ENCODE peak calls at places on chromosomes 7 and 10, in six cellular contexts. Y, F, E, J, U and W are unnamed samples.
A peak's percentile ranks its signal among the peaks of the same experiment; 100 is the strongest.

GRCh38 chr7:81934596-81935301 is 164.9 kb upstream of the HGF start:
- DNase-seq in F (no peak), E (no peak), J (no peak), U (no peak), Y (no peak), W (no peak)

GRCh38 chr10:64271983-64272382 is 750.8 kb downstream of the REEP3 start:
- DNase-seq in U (no peak), J (no peak), E (peak; percentile 18), F (no peak), Y (no peak), W (peak; percentile 50)

GRCh38 chr7:126370038-126370668 is 882.6 kb downstream of the GRM8 start:
- DNase-seq in E (no peak), J (no peak), U (no peak), F (no peak), Y (no peak), W (no peak)

GRCh38 chr10:13987472-13987871 is 343.3 kb downstream of the FRMD4A start:
- DNase-seq in F (no peak), Y (no peak), U (no peak), J (peak; percentile 50), E (no peak), W (no peak)

GRCh38 chr10:71726673-71727428 is 7.3 kb upstream of the C10orf105 start:
- DNase-seq in J (peak; percentile 69), E (no peak), F (no peak), U (no peak), Y (no peak), W (no peak)

GRCh38 chr7:98669417-98670015 is 52.4 kb downstream of the NPTX2 start:
- DNase-seq in J (no peak), Y (no peak), F (no peak), E (no peak), U (no peak), W (no peak)

GRCh38 chr7:114663502-114663901 is 248.9 kb downstream of the FOXP2 start:
- DNase-seq in Y (no peak), J (peak; percentile 15), U (peak; percentile 3), F (no peak), E (no peak), W (peak; percentile 44)

GRCh38 chr10:26095781-26096180 is 120.8 kb upstream of the GAD2 start:
- DNase-seq in J (no peak), Y (no peak), E (no peak), U (no peak), F (no peak), W (no peak)

DNA sequence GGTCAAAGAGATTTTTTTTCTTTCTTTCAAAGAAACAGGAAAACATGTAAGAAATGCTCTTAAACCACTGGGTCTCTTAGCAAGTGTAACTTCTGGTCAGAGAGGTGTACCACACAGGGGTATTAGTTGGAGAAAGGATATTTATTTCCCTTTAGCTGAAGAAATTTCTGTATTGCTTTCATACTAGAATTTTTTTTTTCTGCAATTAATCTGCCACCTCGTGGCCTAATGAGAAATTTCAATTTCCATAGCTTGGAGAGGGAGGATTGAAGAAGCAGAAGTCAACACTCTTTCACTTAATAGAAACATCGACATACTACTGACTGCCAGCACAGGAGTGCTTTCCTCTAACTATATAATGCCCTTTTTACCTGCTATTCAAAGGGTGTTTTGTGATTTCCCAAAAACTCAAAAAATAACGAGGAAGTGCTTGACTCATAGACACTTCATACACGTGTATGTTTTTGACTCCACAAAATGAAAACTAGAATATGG is 177.6 kb upstream of the NAMPT start:
- DNase-seq in U (peak; percentile 10), F (no peak), E (no peak), J (peak; percentile 39), Y (peak; percentile 71), W (peak; percentile 47)
- TF ChIP-seq CREB1 in U (no peak), F (no peak), E (no peak), J (no peak), Y (no peak), W (no peak)

GRCh38 chr7:6637544-6638229 is 569 bp downstream of the ZNF316 start:
- DNase-seq in E (peak; percentile 51), Y (peak; percentile 90), U (peak; percentile 39), J (no peak), F (peak; percentile 66), W (peak; percentile 67)
- TF ChIP-seq CREB1 in E (no peak), Y (no peak), U (no peak), J (no peak), F (no peak), W (no peak)

DNA sequence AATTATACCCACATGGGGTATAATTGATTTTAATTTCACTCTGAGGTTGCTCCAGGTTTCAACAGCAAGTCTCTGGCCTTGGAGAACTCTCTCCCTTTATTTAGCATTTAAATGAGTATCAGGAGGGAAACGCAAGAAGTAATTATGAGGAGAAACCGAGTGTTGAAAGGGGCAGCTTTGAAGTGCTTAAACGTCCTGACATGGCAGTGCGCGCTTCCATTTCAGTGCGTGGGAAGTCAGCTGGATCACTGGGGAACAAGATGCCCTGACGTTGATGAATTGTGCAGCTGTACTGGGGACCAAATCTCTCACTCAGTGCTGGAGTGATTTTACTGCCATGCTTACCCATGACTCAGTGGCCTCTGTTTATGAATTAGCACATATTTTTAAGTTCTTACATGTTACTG is 106.1 kb upstream of the PRR15 start:
- DNase-seq in U (no peak), E (no peak), Y (no peak), J (no peak), F (no peak), W (no peak)
- TF ChIP-seq CREB1 in U (no peak), E (no peak), Y (no peak), J (no peak), F (no peak), W (no peak)

GRCh38 chr7:143263266-143264195 is at the start of gene GSTK1:
- DNase-seq in J (peak; percentile 21), Y (peak; percentile 95), F (peak; percentile 87), U (peak; percentile 66), E (peak; percentile 73), W (peak; percentile 87)
- TF ChIP-seq CREB1 in J (peak; percentile 24), Y (no peak), F (peak; percentile 68), U (peak; percentile 18), E (no peak), W (no peak)

GRCh38 chr7:44329081-44329480 is 3.7 kb upstream of the CAMK2B start:
- DNase-seq in Y (no peak), J (no peak), U (no peak), E (no peak), F (no peak), W (no peak)

GRCh38 chr7:44331682-44332081 is 6.3 kb upstream of the CAMK2B start:
- DNase-seq in U (no peak), F (no peak), J (no peak), E (no peak), Y (no peak), W (no peak)

GRCh38 chr7:44326261-44327125 is 1.1 kb upstream of the CAMK2B start:
- DNase-seq in F (peak; percentile 33), J (no peak), E (no peak), U (no peak), Y (no peak), W (no peak)

GRCh38 chr7:44327981-44328380 is 2.6 kb upstream of the CAMK2B start:
- DNase-seq in F (no peak), U (no peak), E (no peak), Y (no peak), J (no peak), W (no peak)

DNA sequence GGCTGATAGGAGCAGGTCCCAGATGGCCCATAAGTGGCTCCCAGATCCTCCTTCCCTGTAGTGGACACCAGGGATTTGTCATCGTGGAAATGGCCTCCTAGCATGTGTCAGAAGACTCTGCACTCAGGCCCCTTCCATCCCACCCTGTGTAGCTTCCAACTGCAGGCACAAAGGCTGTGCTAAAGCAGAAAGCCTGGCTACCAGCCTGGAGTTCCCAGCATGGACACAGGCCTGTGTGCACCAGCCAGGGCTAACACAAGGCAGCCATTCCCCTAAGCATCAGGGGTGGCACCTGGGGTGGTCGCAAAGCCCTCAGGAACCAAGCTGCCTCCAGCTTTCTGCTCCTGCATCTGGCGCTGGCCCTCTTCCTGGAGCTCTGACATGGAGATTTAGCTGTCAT is 4.5 kb upstream of the CAMK2B start:
- DNase-seq in J (no peak), E (no peak), F (peak; percentile 35), U (no peak), Y (no peak), W (no peak)
- TF ChIP-seq CREB1 in J (no peak), E (no peak), F (no peak), U (no peak), Y (no peak), W (no peak)

GRCh38 chr10:132397671-132398565 is 918 bp downstream of the PWWP2B start:
- DNase-seq in E (no peak), J (no peak), Y (peak; percentile 55), U (no peak), F (no peak), W (peak; percentile 54)
- TF ChIP-seq CREB1 in E (no peak), J (no peak), Y (no peak), U (no peak), F (no peak), W (no peak)

DNA sequence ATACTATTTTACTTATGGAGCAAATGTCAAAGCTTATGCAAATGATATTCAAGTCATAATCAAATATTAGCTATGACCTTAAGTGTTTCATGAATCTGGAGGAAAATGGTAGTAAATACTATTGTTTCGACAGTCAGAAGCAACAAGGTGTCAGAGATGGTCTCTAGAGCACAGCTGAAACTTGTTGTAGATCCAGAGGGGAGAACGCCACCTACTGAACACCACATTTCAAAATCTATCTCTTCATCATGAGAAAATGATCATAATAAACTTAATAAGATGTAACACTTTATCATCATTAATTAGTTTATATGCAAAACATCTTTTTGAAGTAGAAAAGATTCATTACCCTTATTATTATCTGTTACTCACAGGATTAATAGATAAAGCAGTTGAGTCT is 418.7 kb downstream of the GATA3 start:
- DNase-seq in E (no peak), J (no peak), Y (no peak), U (no peak), F (no peak), W (no peak)
- TF ChIP-seq CREB1 in E (no peak), J (no peak), Y (no peak), U (no peak), F (no peak), W (no peak)

DNA sequence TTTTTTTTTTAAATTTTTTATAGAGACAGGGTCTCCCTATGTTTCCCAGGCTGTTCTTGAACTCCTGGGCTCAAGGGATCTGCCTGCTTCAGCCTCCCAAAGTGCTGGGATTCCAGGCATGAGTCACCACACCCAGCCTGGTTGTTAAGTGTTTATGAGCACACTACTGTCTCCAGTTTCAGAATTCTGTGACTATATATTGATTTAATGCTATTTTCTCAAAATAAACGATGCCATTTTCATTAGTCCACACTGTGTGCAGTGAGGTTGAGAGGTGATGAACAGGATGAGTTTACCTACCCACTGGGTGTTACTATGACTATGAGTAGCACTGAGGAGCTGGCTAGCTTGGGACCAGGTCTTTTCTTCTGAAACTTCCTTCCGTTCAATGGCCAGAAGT is 110.9 kb upstream of the FAM180A start:
- DNase-seq in F (no peak), Y (no peak), J (no peak), E (no peak), U (no peak), W (no peak)
- TF ChIP-seq CREB1 in F (no peak), Y (no peak), J (no peak), E (no peak), U (no peak), W (no peak)